ENCODE peak calls at places on chromosomes 16 and 17, in four cellular contexts. One of them, this sample, is unnamed.

GRCh38 chr16:27706803-27707685 is 157.1 kb downstream of the KATNIP start:
- DNase-seq in stimulated activated CD4-positive, alpha-beta T cell treated with anti-CD3 and anti-CD28 coated beads, Interleukin-1b, Interleukin-23, amount 100 ng/mL, for 1 hour: no peak
- DNase-seq in CD4-positive, alpha-beta memory T cell: no peak
- DNase-seq in transverse colon: no peak
- DNase-seq in this sample: no peak

GRCh38 chr17:77445030-77445907 is 304.5 kb downstream of the SEC14L1 start:
- DNase-seq in CD4-positive, alpha-beta memory T cell: peak
- DNase-seq in transverse colon: peak
- DNase-seq in stimulated activated CD4-positive, alpha-beta T cell treated with anti-CD3 and anti-CD28 coated beads, Interleukin-1b, Interleukin-23, amount 100 ng/mL, for 1 hour: no peak
- DNase-seq in this sample: peak

GRCh38 chr17:38748329-38749221 is at the start of gene PCGF2:
- DNase-seq in CD4-positive, alpha-beta memory T cell: no peak
- DNase-seq in transverse colon: peak
- DNase-seq in stimulated activated CD4-positive, alpha-beta T cell treated with anti-CD3 and anti-CD28 coated beads, Interleukin-1b, Interleukin-23, amount 100 ng/mL, for 1 hour: no peak
- DNase-seq in this sample: no peak

GRCh38 chr17:71460943-71461342 is 659.9 kb upstream of the SOX9 start:
- DNase-seq in stimulated activated CD4-positive, alpha-beta T cell treated with anti-CD3 and anti-CD28 coated beads, Interleukin-1b, Interleukin-23, amount 100 ng/mL, for 1 hour: no peak
- DNase-seq in transverse colon: peak
- DNase-seq in CD4-positive, alpha-beta memory T cell: no peak
- DNase-seq in this sample: no peak

GRCh38 chr16:531494-532125 is 4.1 kb downstream of the CAPN15 start:
- DNase-seq in transverse colon: no peak
- DNase-seq in stimulated activated CD4-positive, alpha-beta T cell treated with anti-CD3 and anti-CD28 coated beads, Interleukin-1b, Interleukin-23, amount 100 ng/mL, for 1 hour: no peak
- DNase-seq in CD4-positive, alpha-beta memory T cell: no peak
- DNase-seq in this sample: no peak

GRCh38 chr16:1201444-1201843 is 23.6 kb downstream of the TPSG1 start:
- DNase-seq in transverse colon: no peak
- DNase-seq in CD4-positive, alpha-beta memory T cell: no peak
- DNase-seq in stimulated activated CD4-positive, alpha-beta T cell treated with anti-CD3 and anti-CD28 coated beads, Interleukin-1b, Interleukin-23, amount 100 ng/mL, for 1 hour: no peak
- DNase-seq in this sample: no peak

GRCh38 chr16:15502041-15502725 is 67.8 kb downstream of the BMERB1 start:
- DNase-seq in transverse colon: no peak
- DNase-seq in stimulated activated CD4-positive, alpha-beta T cell treated with anti-CD3 and anti-CD28 coated beads, Interleukin-1b, Interleukin-23, amount 100 ng/mL, for 1 hour: no peak
- DNase-seq in CD4-positive, alpha-beta memory T cell: no peak
- DNase-seq in this sample: no peak

GRCh38 chr16:74923766-74924460 is 61.0 kb downstream of the WDR59 start:
- DNase-seq in CD4-positive, alpha-beta memory T cell: no peak
- DNase-seq in stimulated activated CD4-positive, alpha-beta T cell treated with anti-CD3 and anti-CD28 coated beads, Interleukin-1b, Interleukin-23, amount 100 ng/mL, for 1 hour: no peak
- DNase-seq in transverse colon: no peak
- DNase-seq in this sample: no peak

GRCh38 chr17:64687959-64688358 is 25.9 kb upstream of the SMURF2 start:
- DNase-seq in transverse colon: no peak
- DNase-seq in CD4-positive, alpha-beta memory T cell: no peak
- DNase-seq in stimulated activated CD4-positive, alpha-beta T cell treated with anti-CD3 and anti-CD28 coated beads, Interleukin-1b, Interleukin-23, amount 100 ng/mL, for 1 hour: no peak
- DNase-seq in this sample: no peak

GRCh38 chr17:72613411-72614292 is 478.8 kb downstream of the SLC39A11 start:
- DNase-seq in transverse colon: no peak
- DNase-seq in stimulated activated CD4-positive, alpha-beta T cell treated with anti-CD3 and anti-CD28 coated beads, Interleukin-1b, Interleukin-23, amount 100 ng/mL, for 1 hour: no peak
- DNase-seq in CD4-positive, alpha-beta memory T cell: no peak
- DNase-seq in this sample: no peak

GRCh38 chr16:85553436-85554113 is 59.5 kb upstream of the GSE1 start:
- DNase-seq in transverse colon: peak
- DNase-seq in CD4-positive, alpha-beta memory T cell: peak
- DNase-seq in stimulated activated CD4-positive, alpha-beta T cell treated with anti-CD3 and anti-CD28 coated beads, Interleukin-1b, Interleukin-23, amount 100 ng/mL, for 1 hour: peak
- DNase-seq in this sample: no peak